ENCODE peak calls at places on chromosomes 7 and 10, in eight cellular contexts. One of them, this sample, is unnamed.

GRCh38 chr7:133079296-133079695 is 2.6 kb downstream of the CHCHD3 start:
- DNase-seq in CD8-positive, alpha-beta T cell: no peak
- DNase-seq in neural crest cell: no peak
- DNase-seq in amygdala: no peak
- DNase-seq in colonic mucosa: no peak
- DNase-seq in NT2/D1: no peak
- DNase-seq in GM23248: no peak
- DNase-seq in HTR-8/SVneo: no peak
- DNase-seq in this sample: no peak

GRCh38 chr7:56175784-56176183 is 59.6 kb upstream of the NUPR2 start:
- DNase-seq in NT2/D1: no peak
- DNase-seq in amygdala: no peak
- DNase-seq in colonic mucosa: no peak
- DNase-seq in HTR-8/SVneo: no peak
- DNase-seq in neural crest cell: no peak
- DNase-seq in CD8-positive, alpha-beta T cell: no peak
- DNase-seq in GM23248: peak; percentile 26
- DNase-seq in this sample: no peak

GRCh38 chr10:74799840-74800239 is 26.6 kb upstream of the KAT6B start:
- DNase-seq in neural crest cell: no peak
- DNase-seq in colonic mucosa: no peak
- DNase-seq in GM23248: peak; percentile 85
- DNase-seq in HTR-8/SVneo: no peak
- DNase-seq in NT2/D1: no peak
- DNase-seq in amygdala: no peak
- DNase-seq in CD8-positive, alpha-beta T cell: no peak
- DNase-seq in this sample: no peak

GRCh38 chr7:27164381-27165088 is 802 bp downstream of the HOXA9 start:
- DNase-seq in neural crest cell: no peak
- DNase-seq in CD8-positive, alpha-beta T cell: no peak
- DNase-seq in GM23248: peak; percentile 73
- DNase-seq in amygdala: no peak
- DNase-seq in HTR-8/SVneo: no peak
- DNase-seq in colonic mucosa: no peak
- DNase-seq in NT2/D1: no peak
- DNase-seq in this sample: no peak

GRCh38 chr10:114491933-114492332 is 87.6 kb upstream of the AFAP1L2 start:
- DNase-seq in amygdala: no peak
- DNase-seq in neural crest cell: no peak
- DNase-seq in colonic mucosa: no peak
- DNase-seq in HTR-8/SVneo: no peak
- DNase-seq in GM23248: no peak
- DNase-seq in NT2/D1: no peak
- DNase-seq in CD8-positive, alpha-beta T cell: no peak
- DNase-seq in this sample: no peak

GRCh38 chr7:139701908-139702307 is 75.9 kb downstream of the HIPK2 start:
- DNase-seq in GM23248: no peak
- DNase-seq in NT2/D1: no peak
- DNase-seq in colonic mucosa: no peak
- DNase-seq in HTR-8/SVneo: no peak
- DNase-seq in CD8-positive, alpha-beta T cell: no peak
- DNase-seq in neural crest cell: no peak
- DNase-seq in amygdala: no peak
- DNase-seq in this sample: no peak

GRCh38 chr7:50869108-50869716 is 86.5 kb upstream of the GRB10 start:
- DNase-seq in neural crest cell: no peak
- DNase-seq in CD8-positive, alpha-beta T cell: no peak
- DNase-seq in GM23248: peak; percentile 92
- DNase-seq in amygdala: peak; percentile 11
- DNase-seq in NT2/D1: no peak
- DNase-seq in colonic mucosa: no peak
- DNase-seq in HTR-8/SVneo: no peak
- DNase-seq in this sample: peak; percentile 61

GRCh38 chr10:105950410-105950809 is 1214.1 kb downstream of the SORCS1 start:
- DNase-seq in colonic mucosa: peak; percentile 29
- DNase-seq in HTR-8/SVneo: no peak
- DNase-seq in neural crest cell: peak; percentile 53
- DNase-seq in amygdala: peak; percentile 7
- DNase-seq in NT2/D1: peak; percentile 28
- DNase-seq in GM23248: peak; percentile 63
- DNase-seq in CD8-positive, alpha-beta T cell: no peak
- DNase-seq in this sample: no peak

This sample was measured in breast epithelium.